ENCODE peak calls at places on chromosomes 16 and 17, in six cellular contexts. I is lower leg skin, T is AG04450, W is esophagus squamous epithelium, J is stomach, N is epithelial cell of esophagus. C is an unnamed sample.

GRCh38 chr16:23464196-23464595 is 11.2 kb upstream of the COG7 start:
- DNase-seq in W (no peak), T (no peak), J (no peak), I (no peak), N (no peak), C (no peak)

GRCh38 chr17:42133461-42134041 is 10.9 kb downstream of the HSPB9 start:
- DNase-seq in I (no peak), N (no peak), T (no peak), W (no peak), J (no peak), C (no peak)

GRCh38 chr17:17682737-17683675 is 1.7 kb downstream of the RAI1 start:
- DNase-seq in N (peak), I (peak), W (no peak), J (peak), T (peak), C (no peak)

GRCh38 chr16:49103298-49103697 is 178.3 kb downstream of the CBLN1 start:
- DNase-seq in N (no peak), J (no peak), I (no peak), T (no peak), W (no peak), C (no peak)

GRCh38 chr17:50331085-50331791 is 14.7 kb upstream of the XYLT2 start:
- DNase-seq in W (no peak), I (no peak), T (peak), N (peak), J (no peak), C (no peak)

GRCh38 chr17:49922095-49922494 is 46.9 kb upstream of the DLX4 start:
- DNase-seq in N (no peak), J (no peak), T (no peak), I (no peak), W (no peak), C (no peak)

GRCh38 chr17:42488032-42488431 is 29.4 kb downstream of the ATP6V0A1 start:
- DNase-seq in T (no peak), W (no peak), J (no peak), I (no peak), N (no peak), C (no peak)

GRCh38 chr16:85752511-85753420 is 1.9 kb upstream of the C16orf74 start:
- DNase-seq in W (no peak), I (no peak), N (peak), J (peak), T (no peak), C (no peak)

GRCh38 chr17:2688351-2689342 is 22.9 kb downstream of the CLUH start:
- DNase-seq in I (peak), J (no peak), N (no peak), T (no peak), W (no peak), C (peak)

GRCh38 chr17:47231866-47232265 is 21.8 kb upstream of the ITGB3 start:
- DNase-seq in W (no peak), I (no peak), T (no peak), N (no peak), J (no peak), C (no peak)

GRCh38 chr17:64148017-64148631 is 18.2 kb upstream of the ERN1 start:
- DNase-seq in T (no peak), I (peak), J (no peak), W (no peak), N (no peak), C (no peak)

GRCh38 chr17:77212081-77212832 is 71.5 kb downstream of the SEC14L1 start:
- DNase-seq in N (no peak), I (no peak), W (no peak), J (no peak), T (no peak), C (no peak)

GRCh38 chr17:74773871-74774286 is 2.3 kb downstream of the NAT9 start:
- DNase-seq in J (no peak), W (no peak), I (no peak), N (no peak), T (no peak), C (no peak)

GRCh38 chr17:7146115-7146514 is 31.5 kb upstream of the ASGR2 start:
- DNase-seq in J (no peak), W (no peak), N (no peak), I (no peak), T (no peak), C (no peak)

GRCh38 chr17:74998783-74999182 is 11.4 kb downstream of the CDR2L start:
- DNase-seq in N (no peak), J (no peak), I (no peak), W (no peak), T (no peak), C (no peak)

GRCh38 chr17:13542612-13543011 is 59.1 kb downstream of the HS3ST3A1 start:
- DNase-seq in N (no peak), I (peak), W (no peak), J (no peak), T (no peak), C (no peak)

GRCh38 chr17:70365098-70365583 is 195.8 kb downstream of the KCNJ2 start:
- DNase-seq in J (no peak), I (no peak), W (no peak), T (peak), N (no peak), C (no peak)

GRCh38 chr17:48215583-48216139 is 108.1 kb downstream of the SNX11 start:
- DNase-seq in J (no peak), N (peak), I (no peak), W (no peak), T (no peak), C (no peak)

GRCh38 chr17:7234100-7235012 is at the start of gene DVL2:
- DNase-seq in T (peak), N (peak), W (peak), J (peak), I (peak), C (peak)

GRCh38 chr16:66714659-66715307 is 18.2 kb upstream of the CMTM4 start:
- DNase-seq in W (no peak), T (no peak), J (no peak), I (no peak), N (peak), C (no peak)

GRCh38 chr16:1550061-1550460 is 16.6 kb downstream of the TMEM204 start:
- DNase-seq in W (no peak), T (no peak), J (no peak), I (no peak), N (no peak), C (no peak)

GRCh38 chr16:19709381-19710136 is 8.5 kb downstream of the KNOP1 start:
- DNase-seq in W (no peak), I (no peak), J (no peak), T (no peak), N (no peak), C (no peak)

GRCh38 chr16:85437161-85438052 is 175.7 kb upstream of the GSE1 start:
- DNase-seq in N (peak), J (peak), W (no peak), I (no peak), T (no peak), C (no peak)

GRCh38 chr17:79871131-79871530 is 31.9 kb upstream of the CBX4 start:
- DNase-seq in T (no peak), J (no peak), I (no peak), W (no peak), N (no peak), C (no peak)

GRCh38 chr17:10775740-10776333 is 28.1 kb downstream of the TMEM238L start:
- DNase-seq in I (no peak), T (no peak), W (no peak), N (no peak), J (no peak), C (no peak)

GRCh38 chr16:81567987-81568748 is 123.6 kb downstream of the CMIP start:
- DNase-seq in J (peak), W (no peak), T (no peak), I (no peak), N (peak), C (no peak)

GRCh38 chr17:6355196-6355595 is 79.7 kb downstream of the AIPL1 start:
- DNase-seq in T (no peak), J (no peak), N (no peak), W (no peak), I (peak), C (no peak)

GRCh38 chr16:3148256-3149192 is 13.7 kb downstream of the ZNF213 start:
- DNase-seq in J (no peak), N (no peak), T (no peak), W (no peak), I (no peak), C (no peak)

GRCh38 chr17:49148171-49148570 is 15.6 kb downstream of the B4GALNT2 start:
- DNase-seq in W (no peak), I (no peak), J (no peak), T (no peak), N (no peak), C (no peak)

GRCh38 chr17:48181653-48182052 is 74.1 kb downstream of the SNX11 start:
- DNase-seq in W (no peak), N (peak), I (no peak), J (no peak), T (no peak), C (no peak)

GRCh38 chr17:75506134-75506533 is 9.2 kb downstream of the CASKIN2 start:
- DNase-seq in I (no peak), N (no peak), T (no peak), W (no peak), J (no peak), C (no peak)

GRCh38 chr16:23368469-23368868 is 66.4 kb downstream of the SCNN1B start:
- DNase-seq in W (no peak), T (no peak), I (no peak), N (peak), J (no peak), C (no peak)

GRCh38 chr17:17445925-17446665 is 30.7 kb upstream of the MED9 start:
- DNase-seq in I (no peak), J (peak), N (peak), W (no peak), T (peak), C (no peak)

GRCh38 chr17:66790476-66791061 is 44.3 kb upstream of the CACNG5 start:
- DNase-seq in N (no peak), I (peak), J (no peak), T (no peak), W (no peak), C (no peak)

GRCh38 chr17:73271078-73271477 is 9.4 kb upstream of the CPSF4L start:
- DNase-seq in T (no peak), W (no peak), J (no peak), I (no peak), N (peak), C (no peak)

DNA sequence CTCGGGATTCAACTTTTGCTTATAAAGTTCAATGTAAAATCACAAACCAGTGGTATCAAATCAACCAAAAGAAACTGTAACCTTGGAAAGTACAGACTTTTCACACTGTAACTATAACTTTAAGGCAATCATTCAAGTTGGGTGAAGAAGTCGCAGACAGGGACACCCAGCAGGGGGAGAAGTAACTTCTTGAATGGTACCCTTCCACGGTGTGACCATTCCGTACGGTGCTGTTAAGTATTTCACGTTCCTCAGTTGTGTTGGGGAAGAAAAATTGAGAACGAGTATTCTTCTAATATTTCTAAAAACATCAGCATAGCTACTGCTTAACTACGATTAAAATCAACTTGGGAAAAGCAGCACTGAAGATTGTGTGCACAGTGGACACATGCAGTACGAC is 55.8 kb downstream of the MYH10 start:
- DNase-seq in N (no peak), T (no peak), I (no peak), J (no peak), W (no peak), C (no peak)
- TF ChIP-seq CTCF in N (no peak), T (peak), I (no peak), J (no peak), W (no peak), C (no peak)

GRCh38 chr17:82129095-82129494 is 31.1 kb upstream of the FASN start:
- DNase-seq in T (no peak), N (no peak), I (no peak), J (no peak), W (no peak), C (no peak)
- TF ChIP-seq CTCF in T (peak), N (no peak), I (no peak), J (no peak), W (no peak), C (no peak)

DNA sequence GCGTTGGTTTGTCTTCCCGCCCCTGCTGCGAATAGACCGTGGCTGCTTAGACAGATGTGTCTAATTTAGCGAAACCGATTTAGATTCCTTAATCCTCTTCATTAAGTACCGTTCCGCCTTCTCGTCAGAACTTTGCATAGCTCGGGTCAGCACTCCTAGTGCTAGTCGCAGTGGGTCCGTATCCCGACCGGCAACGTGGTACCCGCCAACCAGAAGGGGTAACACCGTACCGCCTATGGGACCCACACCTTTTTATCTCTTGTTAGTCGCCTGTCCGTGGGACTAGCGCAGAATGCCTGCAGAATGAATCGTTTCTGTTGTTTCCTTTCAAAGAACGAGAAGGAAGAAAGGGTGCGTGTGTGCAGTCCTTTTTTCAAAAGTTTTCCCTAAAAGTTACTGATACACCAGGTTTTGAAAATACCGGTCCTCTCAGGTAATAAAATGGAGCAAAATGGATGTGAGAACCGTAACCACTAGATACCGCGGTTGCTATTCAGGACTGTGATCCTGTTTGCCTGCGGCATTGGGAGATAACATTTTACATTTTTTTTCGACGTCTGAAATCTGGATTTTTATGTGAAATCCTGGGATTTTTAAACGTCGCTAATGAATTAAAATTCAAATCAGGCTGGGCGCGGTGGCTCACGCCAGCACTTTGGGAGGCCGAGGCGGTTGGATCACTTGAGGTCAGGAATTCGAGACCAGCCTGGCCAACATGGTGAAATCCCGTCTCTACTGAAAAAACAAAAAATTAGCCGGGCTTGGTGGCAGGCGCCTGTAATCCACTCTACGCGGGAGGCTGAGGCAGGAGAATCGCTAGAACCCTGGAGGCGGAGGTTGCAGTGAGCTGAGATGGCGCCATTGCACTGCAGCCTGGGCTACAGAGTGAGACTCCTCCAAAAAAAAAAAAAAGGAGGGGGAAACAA is 998 bp upstream of the SRSF1 start:
- DNase-seq in I (no peak), J (no peak), W (no peak), N (no peak), T (no peak), C (no peak)
- TF ChIP-seq CTCF in I (no peak), J (no peak), W (no peak), N (no peak), T (no peak), C (no peak)

DNA sequence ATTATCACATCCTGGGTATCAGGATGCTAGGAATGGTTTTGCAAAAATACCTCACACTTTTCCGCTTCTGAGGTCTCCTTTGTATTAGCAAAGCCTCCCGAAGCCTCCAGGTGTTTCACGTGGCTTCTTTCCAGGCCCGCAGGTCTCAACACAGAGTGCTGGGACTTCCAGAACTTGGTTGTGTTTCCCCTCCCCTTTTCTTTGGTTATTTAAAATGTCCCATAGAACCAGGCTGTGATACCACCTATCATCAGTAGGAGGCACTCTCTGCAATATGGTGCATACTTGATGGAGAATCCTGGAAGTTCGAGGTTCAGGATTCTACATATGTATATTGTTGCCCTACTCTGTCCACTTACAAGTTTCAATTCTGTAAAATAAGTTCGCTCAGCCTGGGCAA is 28.8 kb downstream of the ATP2C2 start:
- DNase-seq in N (no peak), W (no peak), T (no peak), J (no peak), I (no peak), C (no peak)
- TF ChIP-seq CTCF in N (peak), W (peak), T (no peak), J (no peak), I (no peak), C (no peak)

DNA sequence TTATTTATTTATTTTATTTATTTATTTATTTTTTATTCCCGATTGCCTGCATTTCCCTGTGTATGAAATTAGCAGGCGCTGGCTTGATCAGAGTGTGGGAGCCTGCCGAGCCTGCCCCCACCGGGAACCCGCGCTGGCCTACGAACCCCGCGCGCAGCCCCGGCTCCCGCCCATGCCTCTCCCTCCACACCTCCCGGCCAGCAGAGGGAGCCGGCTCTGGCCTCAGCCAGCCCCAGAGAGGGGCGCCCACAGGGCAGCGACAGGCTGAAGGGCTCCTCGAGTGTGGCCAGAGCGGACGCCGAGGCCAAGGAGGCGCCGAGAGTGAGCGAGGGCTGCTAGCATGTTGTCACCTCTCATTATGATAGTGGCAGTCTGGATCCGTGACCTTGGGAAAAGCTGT is 13.0 kb upstream of the RBL2 start:
- DNase-seq in T (no peak), N (no peak), I (no peak), J (no peak), W (no peak), C (no peak)
- TF ChIP-seq CTCF in T (no peak), N (no peak), I (no peak), J (no peak), W (no peak), C (no peak)

GRCh38 chr17:60639019-60639330 is 38.7 kb upstream of the BCAS3 start:
- DNase-seq in J (no peak), N (no peak), I (no peak), T (no peak), W (no peak), C (no peak)
- TF ChIP-seq CTCF in J (no peak), N (no peak), I (no peak), T (no peak), W (no peak), C (no peak)

GRCh38 chr16:56836410-56836834 is 28.6 kb upstream of the SLC12A3 start:
- DNase-seq in T (no peak), W (no peak), I (no peak), N (no peak), J (no peak), C (no peak)
- TF ChIP-seq CTCF in T (no peak), W (no peak), I (no peak), N (no peak), J (no peak), C (no peak)

GRCh38 chr16:11972128-11972527 is 4.4 kb upstream of the SNX29 start:
- DNase-seq in T (no peak), I (no peak), N (no peak), J (no peak), W (no peak), C (no peak)
- TF ChIP-seq CTCF in T (peak), I (no peak), N (peak), J (peak), W (no peak), C (no peak)